ENCODE peak calls at places on chromosomes 5 and 9, in four cellular contexts. W is fibroblast of mammary gland, X is astrocyte of the cerebellum, F is GM20000. M is an unnamed sample.

GRCh38 chr5:126509339-126509738 is 85.7 kb downstream of the ALDH7A1 start:
- DNase-seq in W (peak), X (no peak), F (no peak), M (no peak)

GRCh38 chr5:109910874-109911273 is 221.1 kb downstream of the MAN2A1 start:
- DNase-seq in W (no peak), X (no peak), F (no peak), M (no peak)

GRCh38 chr5:41883243-41883642 is 13.0 kb upstream of the OXCT1 start:
- DNase-seq in W (no peak), X (no peak), F (no peak), M (no peak)

GRCh38 chr5:167582263-167582662 is 709.2 kb upstream of the WWC1 start:
- DNase-seq in W (peak), X (peak), F (no peak), M (no peak)

GRCh38 chr5:169913479-169913878 is 66.8 kb downstream of the INSYN2B start:
- DNase-seq in W (no peak), X (no peak), F (no peak), M (no peak)

GRCh38 chr5:141192110-141192725 is at the start of gene PCDHB10:
- DNase-seq in W (peak), X (no peak), F (no peak), M (no peak)

GRCh38 chr5:91162534-91163381 is 220.4 kb downstream of the ARRDC3 start:
- DNase-seq in W (peak), X (peak), F (peak), M (no peak)

GRCh38 chr5:124263680-124264491 is 482.6 kb downstream of the ZNF608 start:
- DNase-seq in W (no peak), X (peak), F (no peak), M (no peak)

GRCh38 chr5:171520300-171521170 is 101.1 kb downstream of the FGF18 start:
- DNase-seq in W (peak), X (no peak), F (no peak), M (no peak)

GRCh38 chr9:68685770-68686169 is 19.3 kb upstream of the PIP5K1B start:
- DNase-seq in W (no peak), X (no peak), F (peak), M (no peak)

GRCh38 chr5:62354028-62354874 is 48.2 kb downstream of the KIF2A start:
- DNase-seq in W (peak), X (peak), F (peak), M (no peak)

GRCh38 chr9:133494636-133495326 is 15.9 kb upstream of the SLC2A6 start:
- DNase-seq in W (no peak), X (no peak), F (no peak), M (no peak)

GRCh38 chr5:3393122-3393963 is 202.3 kb upstream of the IRX1 start:
- DNase-seq in W (no peak), X (no peak), F (no peak), M (no peak)

GRCh38 chr5:1251678-1252580 is 26.7 kb downstream of the SLC6A18 start:
- DNase-seq in W (no peak), X (no peak), F (no peak), M (no peak)

GRCh38 chr9:112157961-112158360 is 17.1 kb downstream of the SUSD1 start:
- DNase-seq in W (no peak), X (no peak), F (no peak), M (no peak)

GRCh38 chr5:159156839-159157238 is 52.5 kb downstream of the RNF145 start:
- DNase-seq in W (peak), X (peak), F (peak), M (no peak)

DNA sequence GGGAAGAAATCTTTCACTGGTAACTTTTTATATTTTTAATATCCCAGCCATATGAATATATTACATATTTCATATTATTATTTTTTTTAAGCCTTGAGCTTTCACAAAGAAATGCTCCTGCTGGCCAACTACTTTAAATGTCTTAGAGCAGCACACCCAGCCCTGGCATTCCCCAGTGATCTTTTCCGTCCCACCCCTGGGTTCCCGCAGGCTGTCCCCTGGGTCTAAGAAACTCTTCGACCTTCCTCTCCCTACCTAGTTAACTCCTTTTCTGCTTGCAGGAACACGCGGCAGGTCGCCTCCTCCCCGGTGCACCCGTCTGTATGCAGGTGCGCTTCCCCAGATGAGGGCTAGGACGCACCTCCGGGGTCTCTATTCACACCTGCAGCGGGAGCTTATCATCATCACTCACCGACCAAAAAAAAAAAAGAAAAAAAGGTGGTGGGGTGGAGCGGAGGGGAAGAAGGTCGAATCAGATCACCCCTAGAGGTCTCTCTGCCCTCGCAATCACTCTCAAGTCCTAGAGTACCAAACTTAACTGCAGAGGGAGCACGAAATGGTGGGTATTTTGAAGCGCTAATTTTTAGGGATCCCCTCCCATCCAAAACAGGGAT is 696 bp downstream of the ZFP62 start:
- DNase-seq in W (peak), X (no peak), F (peak), M (no peak)
- TF ChIP-seq CTCF in W (peak), X (no peak), F (no peak), M (no peak)

GRCh38 chr5:16066320-16066719 is 113.3 kb downstream of the MARCHF11 start:
- DNase-seq in W (no peak), X (no peak), F (no peak), M (no peak)

GRCh38 chr5:16066810-16067209 is 112.8 kb downstream of the MARCHF11 start:
- DNase-seq in W (no peak), X (no peak), F (no peak), M (no peak)

GRCh38 chr5:16065810-16066209 is 113.8 kb downstream of the MARCHF11 start:
- DNase-seq in W (no peak), X (no peak), F (no peak), M (no peak)

GRCh38 chr5:16067415-16067814 is 112.2 kb downstream of the MARCHF11 start:
- DNase-seq in W (no peak), X (no peak), F (no peak), M (no peak)

GRCh38 chr5:16064135-16064893 is 115.3 kb downstream of the MARCHF11 start:
- DNase-seq in W (no peak), X (no peak), F (no peak), M (no peak)
- TF ChIP-seq CTCF in W (no peak), X (no peak), F (no peak), M (no peak)

GRCh38 chr9:93332317-93332716 is 119.2 kb upstream of the FAM120A start:
- DNase-seq in W (no peak), X (no peak), F (no peak), M (no peak)
- TF ChIP-seq CTCF in W (no peak), X (no peak), F (no peak), M (no peak)

GRCh38 chr5:59660737-59661136 is 232.8 kb downstream of the PDE4D start:
- DNase-seq in W (peak), X (no peak), F (peak), M (no peak)
- TF ChIP-seq CTCF in W (peak), X (peak), F (no peak), M (peak)

GRCh38 chr5:65663804-65664521 is 39.1 kb downstream of the SHLD3 start:
- DNase-seq in W (peak), X (no peak), F (no peak), M (no peak)
- TF ChIP-seq CTCF in W (peak), X (peak), F (no peak), M (peak)

GRCh38 chr9:22809371-22809770 is 362.7 kb downstream of the DMRTA1 start:
- DNase-seq in W (no peak), X (no peak), F (no peak), M (no peak)

GRCh38 chr9:22808876-22809275 is 362.3 kb downstream of the DMRTA1 start:
- DNase-seq in W (no peak), X (no peak), F (no peak), M (no peak)

GRCh38 chr9:22817181-22817580 is 370.6 kb downstream of the DMRTA1 start:
- DNase-seq in W (peak), X (no peak), F (no peak), M (no peak)

GRCh38 chr9:22815246-22815645 is 368.6 kb downstream of the DMRTA1 start:
- DNase-seq in W (no peak), X (no peak), F (no peak), M (no peak)

GRCh38 chr9:22813520-22813919 is 366.9 kb downstream of the DMRTA1 start:
- DNase-seq in W (peak), X (peak), F (no peak), M (no peak)
- TF ChIP-seq CTCF in W (peak), X (peak), F (no peak), M (peak)

GRCh38 chr5:84382363-84383295 is 2.1 kb downstream of the EDIL3 start:
- DNase-seq in W (peak), X (no peak), F (no peak), M (peak)
- TF ChIP-seq CTCF in W (no peak), X (no peak), F (no peak), M (peak)

M was measured in type B pancreatic cell.